ENCODE peak calls at places on chromosomes 3 and 15, in seven cellular contexts. R is Calu3; U is stimulated activated CD8-positive, alpha-beta memory T cell treated with anti-CD3 and anti-CD28 coated beads, Interleukin-7, amount 100 ng/mL, for 24 hours; J is fibroblast of the conjunctiva; S is uterus; N is T-helper 2 cell; Q is HTR-8/SVneo. L is an unnamed sample.
A peak's percentile ranks its signal among the peaks of the same experiment; 100 is the strongest.

GRCh38 chr15:27669641-27670040 is 429.5 kb downstream of the OCA2 start:
- DNase-seq in R (no peak), U (no peak), J (no peak), S (no peak), N (no peak), Q (no peak), L (no peak)

GRCh38 chr3:105281989-105282388 is 84.7 kb upstream of the ALCAM start:
- DNase-seq in R (no peak), U (no peak), J (no peak), S (no peak), N (no peak), Q (no peak), L (no peak)

GRCh38 chr3:112582242-112582874 is 20.5 kb downstream of the SLC35A5 start:
- DNase-seq in R (peak; percentile 40), U (no peak), J (peak; percentile 83), S (peak; percentile 29), N (no peak), Q (peak; percentile 13), L (no peak)

GRCh38 chr3:15899438-15899837 is 101.7 kb upstream of the ANKRD28 start:
- DNase-seq in R (no peak), U (no peak), J (peak; percentile 50), S (no peak), N (no peak), Q (peak; percentile 34), L (no peak)

GRCh38 chr3:30368978-30369377 is 237.4 kb upstream of the TGFBR2 start:
- DNase-seq in R (no peak), U (no peak), J (no peak), S (no peak), N (no peak), Q (no peak), L (no peak)

GRCh38 chr15:101328001-101328400 is 33.0 kb upstream of the SNRPA1 start:
- DNase-seq in R (no peak), U (no peak), J (no peak), S (no peak), N (no peak), Q (no peak), L (no peak)

GRCh38 chr15:69118089-69118488 is 42.3 kb upstream of the GLCE start:
- DNase-seq in R (no peak), U (no peak), J (no peak), S (no peak), N (no peak), Q (no peak), L (no peak)

GRCh38 chr15:91411570-91411969 is 311.5 kb downstream of the SV2B start:
- DNase-seq in R (no peak), U (no peak), J (no peak), S (no peak), N (no peak), Q (no peak), L (no peak)

GRCh38 chr3:195551381-195551978 is 8.4 kb upstream of the PPP1R2 start:
- DNase-seq in R (no peak), U (no peak), J (no peak), S (no peak), N (no peak), Q (no peak), L (no peak)

GRCh38 chr3:159263750-159264561 is 462.1 kb downstream of the MFSD1 start:
- DNase-seq in R (peak; percentile 73), U (no peak), J (peak; percentile 23), S (no peak), N (no peak), Q (peak; percentile 51), L (no peak)

GRCh38 chr3:189776163-189776824 is 145.1 kb downstream of the TP63 start:
- DNase-seq in R (no peak), U (no peak), J (no peak), S (no peak), N (no peak), Q (no peak), L (no peak)

GRCh38 chr3:12187448-12188327 is 29.0 kb upstream of the TIMP4 start:
- DNase-seq in R (no peak), U (peak; percentile 43), J (no peak), S (no peak), N (no peak), Q (no peak), L (peak; percentile 56)

GRCh38 chr15:28085489-28086174 is 13.5 kb downstream of the OCA2 start:
- DNase-seq in R (no peak), U (no peak), J (no peak), S (no peak), N (no peak), Q (no peak), L (no peak)

GRCh38 chr15:41568350-41569017 is 9.5 kb downstream of the TYRO3 start:
- DNase-seq in R (peak; percentile 6), U (no peak), J (no peak), S (no peak), N (no peak), Q (no peak), L (no peak)

GRCh38 chr3:197742795-197743194 is 6.1 kb upstream of the RUBCN start:
- DNase-seq in R (no peak), U (no peak), J (no peak), S (no peak), N (no peak), Q (no peak), L (no peak)

GRCh38 chr3:123104550-123104949 is 37.7 kb downstream of the PDIA5 start:
- DNase-seq in R (peak; percentile 6), U (no peak), J (peak; percentile 59), S (no peak), N (no peak), Q (peak; percentile 59), L (no peak)

GRCh38 chr3:149553781-149554451 is 79.4 kb downstream of the TM4SF4 start:
- DNase-seq in R (peak; percentile 62), U (no peak), J (peak; percentile 86), S (peak; percentile 74), N (no peak), Q (no peak), L (no peak)

GRCh38 chr3:121064121-121064520 is 156.1 kb downstream of the STXBP5L start:
- DNase-seq in R (no peak), U (no peak), J (no peak), S (no peak), N (no peak), Q (no peak), L (no peak)

GRCh38 chr3:11386413-11387155 is 114.4 kb downstream of the ATG7 start:
- DNase-seq in R (no peak), U (no peak), J (no peak), S (peak; percentile 73), N (no peak), Q (no peak), L (no peak)

GRCh38 chr3:193470710-193471109 is 84.0 kb downstream of the ATP13A4 start:
- DNase-seq in R (no peak), U (no peak), J (no peak), S (no peak), N (no peak), Q (no peak), L (no peak)

GRCh38 chr3:33915796-33916589 is 117.6 kb downstream of the PDCD6IP start:
- DNase-seq in R (no peak), U (no peak), J (no peak), S (no peak), N (no peak), Q (no peak), L (no peak)

GRCh38 chr3:54951405-54951804 is 23.5 kb upstream of the LRTM1 start:
- DNase-seq in R (no peak), U (no peak), J (peak; percentile 84), S (peak; percentile 73), N (no peak), Q (peak; percentile 78), L (no peak)

GRCh38 chr15:61613729-61614128 is 384.6 kb upstream of the RORA start:
- DNase-seq in R (no peak), U (no peak), J (no peak), S (no peak), N (no peak), Q (no peak), L (no peak)

GRCh38 chr3:132432639-132433038 is 15.3 kb downstream of the DNAJC13 start:
- DNase-seq in R (peak; percentile 55), U (no peak), J (peak; percentile 34), S (no peak), N (no peak), Q (peak; percentile 77), L (no peak)

GRCh38 chr3:124845406-124845805 is 41.8 kb downstream of the ITGB5 start:
- DNase-seq in R (peak; percentile 15), U (no peak), J (peak; percentile 86), S (peak; percentile 72), N (no peak), Q (peak; percentile 32), L (no peak)

GRCh38 chr15:50225057-50225456 is 40.5 kb downstream of the HDC start:
- DNase-seq in R (no peak), U (no peak), J (no peak), S (no peak), N (no peak), Q (no peak), L (no peak)

GRCh38 chr15:33623010-33623409 is 312.2 kb downstream of the RYR3 start:
- DNase-seq in R (no peak), U (no peak), J (no peak), S (no peak), N (no peak), Q (no peak), L (no peak)

GRCh38 chr3:141291610-141292345 is 60.2 kb downstream of the PXYLP1 start:
- DNase-seq in R (no peak), U (no peak), J (no peak), S (no peak), N (no peak), Q (no peak), L (no peak)

GRCh38 chr15:67043939-67044771 is 21.2 kb upstream of the SMAD3 start:
- DNase-seq in R (no peak), U (no peak), J (no peak), S (no peak), N (no peak), Q (peak; percentile 63), L (no peak)

GRCh38 chr3:108835101-108835500 is 12.5 kb downstream of the TRAT1 start:
- DNase-seq in R (no peak), U (no peak), J (no peak), S (no peak), N (peak; percentile 50), Q (no peak), L (peak; percentile 47)

GRCh38 chr3:16945330-16945729 is 60.6 kb downstream of the PLCL2 start:
- DNase-seq in R (no peak), U (no peak), J (peak; percentile 13), S (no peak), N (no peak), Q (no peak), L (no peak)

GRCh38 chr3:51024765-51025681 is 350.3 kb downstream of the DOCK3 start:
- DNase-seq in R (peak; percentile 2), U (no peak), J (no peak), S (no peak), N (peak; percentile 89), Q (no peak), L (peak; percentile 65)

GRCh38 chr15:52734329-52734728 is 55.1 kb upstream of the ATOSA start:
- DNase-seq in R (no peak), U (no peak), J (peak; percentile 27), S (no peak), N (no peak), Q (no peak), L (no peak)

GRCh38 chr3:124483915-124484470 is 246.3 kb upstream of the UMPS start:
- DNase-seq in R (no peak), U (no peak), J (no peak), S (no peak), N (no peak), Q (no peak), L (no peak)

GRCh38 chr15:91929509-91929908 is 76.0 kb downstream of the SLCO3A1 start:
- DNase-seq in R (no peak), U (no peak), J (no peak), S (peak; percentile 54), N (no peak), Q (no peak), L (no peak)

GRCh38 chr3:47003461-47004368 is 24.2 kb downstream of the NBEAL2 start:
- DNase-seq in R (no peak), U (no peak), J (no peak), S (peak; percentile 18), N (no peak), Q (no peak), L (no peak)

GRCh38 chr3:159766563-159767185 is 222.0 kb upstream of the IL12A start:
- DNase-seq in R (peak; percentile 66), U (no peak), J (no peak), S (peak; percentile 40), N (no peak), Q (peak; percentile 50), L (no peak)

GRCh38 chr15:41941644-41942415 is 30.5 kb downstream of the EHD4 start:
- DNase-seq in R (no peak), U (no peak), J (no peak), S (no peak), N (no peak), Q (no peak), L (no peak)

L was measured in activated T-helper 1 cell treated with anti-CD3 and anti-CD28 coated beads, Interleukin-12 subunit alpha, Interleukin-12 subunit beta, Interleukin-2, Interleukin-4 antibody, amounts not matched to agents 30 ng/mL and 10 ng/mL and 1 ng/mL, durations not matched to agents 14 hours and 24 hours and 36 hours.